ENCODE peak calls at places on chromosomes 12 and 14, in eight cellular contexts. C is HuH-7.5; T is AG09309; R is NCI-H2081; A is activated CD4-positive, alpha-beta memory T cell treated with anti-CD3 and anti-CD28 coated beads, Interleukin-2, amount 10 ng/mL, durations not matched to agents 7 days and 5 days; L is iPS-NIHi11; B is T-helper 2 cell treated with Interferon-gamma antibody and Interleukin-4, amounts not matched to agents 5 μg/mL and 100 μg/mL, for 36 hours; O is testis. Y is an unnamed sample.

GRCh38 chr12:103401421-103401820 is 94.3 kb downstream of the C12orf42 start:
- DNase-seq in C (no peak), T (no peak), R (no peak), A (no peak), L (peak), B (no peak), O (no peak), Y (no peak)

GRCh38 chr14:54549862-54550261 is 17.1 kb upstream of the SAMD4A start:
- DNase-seq in C (no peak), T (no peak), R (no peak), A (no peak), L (peak), B (no peak), O (no peak), Y (no peak)

GRCh38 chr12:3249081-3249800 is 172.1 kb downstream of the TSPAN9 start:
- DNase-seq in C (no peak), T (no peak), R (no peak), A (no peak), L (no peak), B (no peak), O (no peak), Y (no peak)

GRCh38 chr14:96281486-96281885 is 25.5 kb downstream of the BDKRB1 start:
- DNase-seq in C (no peak), T (no peak), R (no peak), A (no peak), L (no peak), B (no peak), O (no peak), Y (no peak)

GRCh38 chr12:52121848-52122838 is 42.6 kb downstream of the SMIM41 start:
- DNase-seq in C (peak), T (no peak), R (peak), A (peak), L (peak), B (peak), O (peak), Y (peak)

GRCh38 chr12:83537428-83538053 is 850.8 kb downstream of the TMTC2 start:
- DNase-seq in C (no peak), T (peak), R (no peak), A (no peak), L (no peak), B (no peak), O (peak), Y (no peak)

GRCh38 chr12:46269429-46270241 is 792 bp upstream of the SLC38A1 start:
- DNase-seq in C (peak), T (no peak), R (peak), A (peak), L (peak), B (peak), O (peak), Y (no peak)

GRCh38 chr12:69442894-69443293 is 27.3 kb upstream of the FRS2 start:
- DNase-seq in C (no peak), T (no peak), R (no peak), A (no peak), L (no peak), B (no peak), O (no peak), Y (peak)

GRCh38 chr12:107318804-107319535 is 225.6 kb upstream of the CRY1 start:
- DNase-seq in C (peak), T (no peak), R (peak), A (peak), L (peak), B (peak), O (peak), Y (no peak)

GRCh38 chr14:36944307-36945010 is 227.9 kb downstream of the SLC25A21 start:
- DNase-seq in C (no peak), T (no peak), R (no peak), A (no peak), L (no peak), B (no peak), O (no peak), Y (no peak)

GRCh38 chr14:75561013-75561432 is 17.4 kb upstream of the FLVCR2 start:
- DNase-seq in C (peak), T (peak), R (peak), A (peak), L (peak), B (peak), O (peak), Y (peak)

GRCh38 chr12:58920956-58921861 is 905 bp upstream of the LRIG3 start:
- DNase-seq in C (peak), T (no peak), R (no peak), A (no peak), L (no peak), B (no peak), O (no peak), Y (no peak)

GRCh38 chr12:6950944-6951540 is at the start of gene PTPN6:
- DNase-seq in C (no peak), T (no peak), R (no peak), A (peak), L (no peak), B (no peak), O (no peak), Y (no peak)

GRCh38 chr12:116495260-116495659 is 63.9 kb upstream of the MAP1LC3B2 start:
- DNase-seq in C (no peak), T (no peak), R (no peak), A (no peak), L (no peak), B (no peak), O (no peak), Y (no peak)

GRCh38 chr14:98144964-98145363 is 1127.0 kb downstream of the BCL11B start:
- DNase-seq in C (no peak), T (no peak), R (no peak), A (no peak), L (no peak), B (no peak), O (no peak), Y (no peak)

GRCh38 chr14:102819176-102819628 is 42.0 kb downstream of the TRAF3 start:
- DNase-seq in C (no peak), T (no peak), R (no peak), A (peak), L (no peak), B (peak), O (no peak), Y (no peak)

GRCh38 chr12:127519766-127520165 is 747.2 kb upstream of the TMEM132C start:
- DNase-seq in C (no peak), T (no peak), R (no peak), A (no peak), L (no peak), B (no peak), O (no peak), Y (no peak)

GRCh38 chr14:75299064-75299463 is 20.4 kb downstream of the FOS start:
- DNase-seq in C (no peak), T (no peak), R (no peak), A (no peak), L (no peak), B (no peak), O (peak), Y (no peak)

GRCh38 chr12:70367268-70368141 is 1.4 kb downstream of the KCNMB4 start:
- DNase-seq in C (peak), T (no peak), R (no peak), A (no peak), L (peak), B (no peak), O (no peak), Y (no peak)

GRCh38 chr12:120445911-120446909 is at the start of the genes GATC and TRIAP1:
- DNase-seq in C (peak), T (no peak), R (peak), A (peak), L (peak), B (peak), O (peak), Y (no peak)

Y was measured in skeletal muscle cell.